ENCODE peak calls at places on chromosomes 3 and 15, in five cellular contexts. One of them, this sample, is unnamed.

GRCh38 chr15:31216210-31216911 is 110.3 kb upstream of the KLF13 start:
- DNase-seq in SK-N-MC: no peak
- DNase-seq in ovary: peak
- DNase-seq in fibroblast of the aortic adventitia: peak
- DNase-seq in heart left ventricle: peak
- DNase-seq in this sample: peak

GRCh38 chr3:124607163-124607562 is 123.1 kb upstream of the UMPS start:
- DNase-seq in ovary: no peak
- DNase-seq in fibroblast of the aortic adventitia: peak
- DNase-seq in heart left ventricle: no peak
- DNase-seq in SK-N-MC: no peak
- DNase-seq in this sample: no peak

GRCh38 chr3:53045784-53046170 is at the start of gene SFMBT1:
- DNase-seq in heart left ventricle: peak
- DNase-seq in fibroblast of the aortic adventitia: peak
- DNase-seq in SK-N-MC: no peak
- DNase-seq in ovary: peak
- DNase-seq in this sample: peak

GRCh38 chr15:90465140-90465929 is 64.4 kb upstream of the CRTC3 start:
- DNase-seq in heart left ventricle: no peak
- DNase-seq in ovary: no peak
- DNase-seq in SK-N-MC: no peak
- DNase-seq in fibroblast of the aortic adventitia: peak
- DNase-seq in this sample: peak

GRCh38 chr3:136512391-136512790 is 239.8 kb downstream of the STAG1 start:
- DNase-seq in SK-N-MC: no peak
- DNase-seq in fibroblast of the aortic adventitia: peak
- DNase-seq in heart left ventricle: no peak
- DNase-seq in ovary: no peak
- DNase-seq in this sample: peak

GRCh38 chr3:102745881-102746280 is 311.1 kb downstream of the ZPLD1 start:
- DNase-seq in SK-N-MC: no peak
- DNase-seq in heart left ventricle: no peak
- DNase-seq in fibroblast of the aortic adventitia: no peak
- DNase-seq in ovary: no peak
- DNase-seq in this sample: no peak

GRCh38 chr3:173911446-173911845 is 513.9 kb downstream of the NLGN1 start:
- DNase-seq in ovary: no peak
- DNase-seq in fibroblast of the aortic adventitia: no peak
- DNase-seq in SK-N-MC: no peak
- DNase-seq in heart left ventricle: no peak
- DNase-seq in this sample: no peak

GRCh38 chr3:37028329-37028728 is 35.0 kb downstream of the MLH1 start:
- DNase-seq in SK-N-MC: no peak
- DNase-seq in ovary: peak
- DNase-seq in heart left ventricle: peak
- DNase-seq in fibroblast of the aortic adventitia: no peak
- DNase-seq in this sample: no peak

GRCh38 chr3:134644731-134645514 is 5.9 kb downstream of the KY start:
- DNase-seq in heart left ventricle: peak
- DNase-seq in SK-N-MC: no peak
- DNase-seq in ovary: no peak
- DNase-seq in fibroblast of the aortic adventitia: no peak
- DNase-seq in this sample: peak

GRCh38 chr3:49534581-49535495 is 19.4 kb upstream of the BSN start:
- DNase-seq in ovary: peak
- DNase-seq in heart left ventricle: no peak
- DNase-seq in fibroblast of the aortic adventitia: no peak
- DNase-seq in SK-N-MC: no peak
- DNase-seq in this sample: no peak

GRCh38 chr3:190265795-190266194 is 56.5 kb downstream of the CLDN1 start:
- DNase-seq in SK-N-MC: no peak
- DNase-seq in heart left ventricle: no peak
- DNase-seq in fibroblast of the aortic adventitia: peak
- DNase-seq in ovary: no peak
- DNase-seq in this sample: peak

GRCh38 chr3:167876603-167877325 is 141.2 kb downstream of the SERPINI1 start:
- DNase-seq in ovary: no peak
- DNase-seq in fibroblast of the aortic adventitia: peak
- DNase-seq in SK-N-MC: no peak
- DNase-seq in heart left ventricle: peak
- DNase-seq in this sample: peak

GRCh38 chr15:64596701-64597468 is 136.5 kb downstream of the ZNF609 start:
- DNase-seq in heart left ventricle: peak
- DNase-seq in ovary: peak
- DNase-seq in SK-N-MC: no peak
- DNase-seq in fibroblast of the aortic adventitia: peak
- DNase-seq in this sample: no peak

GRCh38 chr3:129173206-129173605 is 10.5 kb downstream of the CNBP start:
- DNase-seq in fibroblast of the aortic adventitia: no peak
- DNase-seq in SK-N-MC: no peak
- DNase-seq in ovary: no peak
- DNase-seq in heart left ventricle: no peak
- DNase-seq in this sample: no peak

GRCh38 chr15:32148833-32149555 is 118.7 kb downstream of the CHRNA7 start:
- DNase-seq in ovary: no peak
- DNase-seq in SK-N-MC: no peak
- DNase-seq in fibroblast of the aortic adventitia: no peak
- DNase-seq in heart left ventricle: no peak
- DNase-seq in this sample: no peak

GRCh38 chr15:76381366-76381765 is 44.8 kb downstream of the ISL2 start:
- DNase-seq in fibroblast of the aortic adventitia: no peak
- DNase-seq in SK-N-MC: no peak
- DNase-seq in ovary: no peak
- DNase-seq in heart left ventricle: no peak
- DNase-seq in this sample: no peak

GRCh38 chr15:79091204-79091867 is 756 bp upstream of the RASGRF1 start:
- DNase-seq in SK-N-MC: no peak
- DNase-seq in ovary: no peak
- DNase-seq in fibroblast of the aortic adventitia: no peak
- DNase-seq in heart left ventricle: no peak
- DNase-seq in this sample: peak

GRCh38 chr15:78540955-78541743 is 905 bp downstream of the PSMA4 start:
- DNase-seq in heart left ventricle: no peak
- DNase-seq in ovary: no peak
- DNase-seq in SK-N-MC: no peak
- DNase-seq in fibroblast of the aortic adventitia: peak
- DNase-seq in this sample: no peak

GRCh38 chr3:150917941-150918340 is 12.7 kb upstream of the MINDY4B start:
- DNase-seq in fibroblast of the aortic adventitia: no peak
- DNase-seq in ovary: no peak
- DNase-seq in SK-N-MC: no peak
- DNase-seq in heart left ventricle: no peak
- DNase-seq in this sample: no peak

GRCh38 chr3:30658328-30659052 is 52.1 kb downstream of the TGFBR2 start:
- DNase-seq in fibroblast of the aortic adventitia: peak
- DNase-seq in SK-N-MC: no peak
- DNase-seq in heart left ventricle: peak
- DNase-seq in ovary: no peak
- DNase-seq in this sample: peak

GRCh38 chr3:128506721-128507120 is 13.7 kb upstream of the GATA2 start:
- DNase-seq in heart left ventricle: no peak
- DNase-seq in SK-N-MC: no peak
- DNase-seq in ovary: no peak
- DNase-seq in fibroblast of the aortic adventitia: no peak
- DNase-seq in this sample: no peak

GRCh38 chr15:40768492-40769309 is 1.1 kb upstream of the C15orf62 start:
- DNase-seq in fibroblast of the aortic adventitia: peak
- DNase-seq in SK-N-MC: no peak
- DNase-seq in ovary: no peak
- DNase-seq in heart left ventricle: no peak
- DNase-seq in this sample: peak
- H3K4me3 ChIP-seq in fibroblast of the aortic adventitia: no peak
- H3K4me3 ChIP-seq in SK-N-MC: no peak
- H3K4me3 ChIP-seq in ovary: no peak
- H3K4me3 ChIP-seq in heart left ventricle: no peak
- H3K4me3 ChIP-seq in this sample: no peak

DNA sequence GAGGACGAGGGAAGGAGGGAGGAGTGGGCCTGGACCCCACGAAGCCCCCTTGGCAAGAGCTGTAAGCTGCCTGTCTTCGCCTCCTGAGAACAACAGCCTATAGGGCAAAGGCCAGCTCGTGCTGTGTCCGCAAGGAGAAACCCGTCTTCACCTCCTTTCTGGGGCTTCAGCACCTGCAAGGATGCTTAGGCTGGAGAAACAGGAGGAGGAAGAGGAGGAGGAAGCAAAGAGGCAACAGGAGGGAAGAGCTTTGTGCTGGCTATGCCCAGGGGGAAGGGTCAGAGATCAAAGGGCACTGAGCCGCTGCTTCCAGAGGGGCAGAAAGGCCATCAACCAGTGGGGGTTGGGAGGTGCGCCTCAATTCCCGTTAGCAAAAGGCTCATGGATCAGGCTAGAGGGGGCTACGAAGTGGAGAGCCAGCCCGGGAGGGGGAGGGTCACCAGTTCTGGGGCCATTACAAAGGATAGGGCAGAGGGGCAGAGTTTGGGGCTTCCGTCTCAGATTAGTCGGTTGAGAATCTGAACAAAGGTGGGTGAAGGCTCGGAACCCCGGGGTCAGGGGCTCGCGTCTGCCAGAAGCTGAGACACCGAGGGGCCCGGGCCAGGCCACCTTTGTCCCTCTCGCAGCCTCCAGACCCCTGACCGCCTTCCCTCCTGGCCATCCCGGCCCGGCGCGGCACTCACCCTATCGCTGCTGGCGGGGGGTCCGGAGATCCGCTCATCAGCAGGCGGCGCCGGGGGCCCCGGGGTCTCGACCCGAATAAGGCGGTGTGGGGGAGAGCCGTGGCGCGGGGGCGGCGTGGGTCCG is 792 bp downstream of the SHF start:
- DNase-seq in SK-N-MC: no peak
- DNase-seq in ovary: no peak
- DNase-seq in heart left ventricle: no peak
- DNase-seq in fibroblast of the aortic adventitia: no peak
- DNase-seq in this sample: no peak
- H3K4me3 ChIP-seq in SK-N-MC: peak
- H3K4me3 ChIP-seq in ovary: peak
- H3K4me3 ChIP-seq in heart left ventricle: peak
- H3K4me3 ChIP-seq in fibroblast of the aortic adventitia: peak
- H3K4me3 ChIP-seq in this sample: peak

DNA sequence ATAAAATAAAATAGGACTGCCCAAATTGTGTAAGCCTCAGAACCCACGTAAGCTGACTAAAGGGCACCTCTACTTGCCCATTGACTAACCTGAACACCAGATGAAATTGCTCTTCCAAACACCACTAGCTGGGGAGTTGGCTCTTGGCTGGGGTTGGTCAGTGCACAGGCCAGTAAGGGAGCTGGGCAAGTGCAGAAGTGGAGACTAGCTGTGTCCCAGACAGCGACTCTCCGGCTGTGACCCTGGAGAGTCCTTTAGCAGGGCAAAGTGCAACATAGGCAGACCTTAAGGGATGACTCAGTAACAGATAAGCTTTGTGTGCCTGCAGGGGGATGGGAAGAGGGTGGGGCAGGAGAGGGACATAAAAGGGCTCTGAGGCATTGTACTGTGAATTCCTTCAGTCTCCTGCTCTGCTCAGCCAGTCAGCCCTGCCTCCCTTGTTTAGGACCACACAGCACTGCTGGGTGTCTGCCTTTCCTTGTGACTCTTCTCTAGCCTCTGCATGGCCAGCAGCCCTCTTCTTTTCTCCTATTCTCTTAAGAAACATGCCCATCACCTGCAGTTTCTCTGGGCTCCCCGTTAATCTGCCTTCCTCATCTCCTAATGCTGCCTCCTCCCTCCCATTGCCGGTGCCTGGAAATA is 13.2 kb downstream of the NR1I2 start:
- DNase-seq in heart left ventricle: no peak
- DNase-seq in ovary: no peak
- DNase-seq in SK-N-MC: no peak
- DNase-seq in fibroblast of the aortic adventitia: peak
- DNase-seq in this sample: peak
- H3K4me3 ChIP-seq in heart left ventricle: no peak
- H3K4me3 ChIP-seq in ovary: no peak
- H3K4me3 ChIP-seq in SK-N-MC: no peak
- H3K4me3 ChIP-seq in fibroblast of the aortic adventitia: no peak
- H3K4me3 ChIP-seq in this sample: no peak

DNA sequence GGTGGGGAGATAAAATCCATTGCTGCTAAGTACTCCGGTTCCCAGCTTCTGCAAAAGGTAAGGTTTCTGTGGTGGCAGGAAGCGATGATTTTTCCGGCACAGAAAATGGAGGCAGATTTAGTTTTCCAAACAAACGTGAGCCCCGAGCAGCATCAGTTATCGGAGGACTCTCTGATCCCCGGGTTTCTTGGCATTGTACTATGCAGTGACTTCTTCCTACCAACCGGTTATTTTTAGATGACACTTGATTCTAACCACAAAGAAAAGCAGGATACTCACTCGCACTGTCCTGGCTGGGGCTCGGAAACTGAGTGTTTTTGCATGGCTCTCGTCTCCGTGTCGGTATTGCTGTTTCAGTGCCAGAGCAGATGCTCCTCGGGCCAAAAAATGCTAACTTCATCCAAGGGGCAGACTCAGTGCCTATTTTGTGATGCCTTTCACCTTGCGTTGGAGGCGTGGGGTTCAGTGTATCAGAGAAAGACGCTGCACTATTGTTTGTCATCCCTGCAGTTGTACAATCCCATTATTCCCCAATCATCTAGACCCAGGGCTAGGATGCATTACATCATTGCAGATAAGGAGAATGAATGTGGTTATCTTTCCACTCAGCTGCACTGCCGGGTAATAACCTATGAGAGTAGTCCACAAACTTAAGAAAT is 1.3 kb downstream of the CACNA2D3 start:
- DNase-seq in SK-N-MC: no peak
- DNase-seq in ovary: no peak
- DNase-seq in heart left ventricle: no peak
- DNase-seq in fibroblast of the aortic adventitia: peak
- DNase-seq in this sample: no peak
- H3K4me3 ChIP-seq in SK-N-MC: no peak
- H3K4me3 ChIP-seq in ovary: peak
- H3K4me3 ChIP-seq in heart left ventricle: peak
- H3K4me3 ChIP-seq in fibroblast of the aortic adventitia: no peak
- H3K4me3 ChIP-seq in this sample: no peak